ENCODE peak calls at places on chromosomes 12 and 14, in nine cellular contexts. C is IMR-90; W is ovary; S is tibial nerve; O is transverse colon; N is effector memory CD4-positive, alpha-beta T cell; Y is breast epithelium; K is brain microvascular endothelial cell; U is right lobe of liver. J is an unnamed sample. For H3K36me3, the result is how much of the 10 kb centered on the place peaks cover.

GRCh38 chr12:70197362-70197744 is 45.9 kb upstream of the CNOT2 start:
- DNase-seq in C (no peak), W (no peak), S (no peak), O (no peak), N (no peak), Y (no peak), K (no peak), U (no peak), J (no peak)

GRCh38 chr12:49328816-49329215 is 5.8 kb downstream of the TROAP start:
- DNase-seq in C (no peak), W (no peak), S (no peak), O (no peak), N (no peak), Y (no peak), K (no peak), U (no peak), J (no peak)

GRCh38 chr12:129826273-129826672 is 77.6 kb downstream of the TMEM132D start:
- DNase-seq in C (no peak), W (no peak), S (no peak), O (no peak), N (no peak), Y (no peak), K (no peak), U (no peak), J (no peak)

GRCh38 chr12:79187032-79187431 is 322.5 kb downstream of the SYT1 start:
- DNase-seq in C (no peak), W (no peak), S (no peak), O (no peak), N (no peak), Y (no peak), K (no peak), U (no peak), J (no peak)

GRCh38 chr12:111168009-111168786 is 200.7 kb downstream of the PHETA1 start:
- DNase-seq in C (no peak), W (no peak), S (no peak), O (no peak), N (no peak), Y (no peak), K (no peak), U (no peak), J (no peak)

GRCh38 chr14:40599726-40600125 is 1007.0 kb upstream of the LRFN5 start:
- DNase-seq in C (no peak), W (no peak), S (no peak), O (no peak), N (no peak), Y (no peak), K (no peak), U (no peak), J (no peak)

GRCh38 chr12:64160718-64161060 is 61.4 kb downstream of the KICS2 start:
- DNase-seq in C (peak), W (no peak), S (no peak), O (no peak), N (no peak), Y (no peak), K (peak), U (no peak), J (no peak)

GRCh38 chr12:109777544-109777943 is 55.7 kb downstream of the TRPV4 start:
- DNase-seq in C (peak), W (no peak), S (no peak), O (peak), N (no peak), Y (no peak), K (peak), U (no peak), J (no peak)

GRCh38 chr12:46395308-46395707 is 22.7 kb upstream of the SLC38A2 start:
- DNase-seq in C (no peak), W (no peak), S (no peak), O (no peak), N (no peak), Y (no peak), K (no peak), U (no peak), J (no peak)

GRCh38 chr12:110279976-110280783 is 867 bp upstream of the ATP2A2 start:
- DNase-seq in C (peak), W (peak), S (peak), O (peak), N (peak), Y (peak), K (peak), U (no peak), J (peak)

GRCh38 chr14:32601908-32602307 is 272.8 kb downstream of the AKAP6 start:
- DNase-seq in C (no peak), W (no peak), S (no peak), O (no peak), N (no peak), Y (no peak), K (no peak), U (no peak), J (no peak)

GRCh38 chr14:27672047-27672446 is 1074.2 kb upstream of the NOVA1 start:
- DNase-seq in C (no peak), W (no peak), S (no peak), O (no peak), N (no peak), Y (no peak), K (no peak), U (no peak), J (no peak)

GRCh38 chr12:2641209-2641608 is 153.6 kb upstream of the FKBP4 start:
- DNase-seq in C (peak), W (no peak), S (peak), O (peak), N (no peak), Y (no peak), K (peak), U (peak), J (no peak)

GRCh38 chr12:104182144-104182543 is 33.4 kb upstream of the TXNRD1 start:
- DNase-seq in C (peak), W (peak), S (peak), O (peak), N (no peak), Y (peak), K (peak), U (peak), J (peak)

GRCh38 chr14:75702107-75702506 is 41.1 kb downstream of the TTLL5 start:
- DNase-seq in C (no peak), W (no peak), S (no peak), O (no peak), N (no peak), Y (no peak), K (no peak), U (no peak), J (no peak)

GRCh38 chr12:53949631-53950440 is 4.9 kb upstream of the HOXC12 start:
- DNase-seq in C (no peak), W (no peak), S (no peak), O (no peak), N (no peak), Y (no peak), K (no peak), U (no peak), J (no peak)

GRCh38 chr12:48001426-48002178 is 2.7 kb downstream of the COL2A1 start:
- DNase-seq in C (no peak), W (no peak), S (no peak), O (peak), N (no peak), Y (no peak), K (peak), U (peak), J (no peak)

GRCh38 chr12:124277394-124278222 is 17.3 kb upstream of the RFLNA start:
- DNase-seq in C (no peak), W (no peak), S (no peak), O (peak), N (no peak), Y (no peak), K (no peak), U (no peak), J (no peak)

GRCh38 chr12:64782181-64782580 is 23.0 kb upstream of the GNS start:
- DNase-seq in C (no peak), W (no peak), S (no peak), O (no peak), N (no peak), Y (no peak), K (no peak), U (no peak), J (no peak)

GRCh38 chr12:58888131-58888783 is 32.0 kb downstream of the LRIG3 start:
- DNase-seq in C (peak), W (no peak), S (no peak), O (no peak), N (no peak), Y (peak), K (peak), U (peak), J (no peak)

GRCh38 chr14:75232597-75232996 is 46.0 kb upstream of the FOS start:
- DNase-seq in C (no peak), W (no peak), S (no peak), O (no peak), N (peak), Y (no peak), K (no peak), U (no peak), J (no peak)

GRCh38 chr12:66196806-66197205 is 7.8 kb downstream of the IRAK3 start:
- DNase-seq in C (no peak), W (no peak), S (no peak), O (no peak), N (no peak), Y (no peak), K (no peak), U (no peak), J (no peak)

GRCh38 chr12:124861492-124861891 is 2.2 kb downstream of the SCARB1 start:
- DNase-seq in C (no peak), W (peak), S (peak), O (peak), N (no peak), Y (peak), K (peak), U (peak), J (peak)

GRCh38 chr14:20610002-20610765 is 19.0 kb upstream of the RNASE12 start:
- DNase-seq in C (peak), W (peak), S (peak), O (peak), N (peak), Y (peak), K (peak), U (peak), J (peak)

GRCh38 chr12:89844539-89844938 is 135.9 kb upstream of the ATP2B1 start:
- DNase-seq in C (no peak), W (no peak), S (no peak), O (no peak), N (no peak), Y (no peak), K (no peak), U (no peak), J (no peak)

GRCh38 chr14:73788871-73789590 is 62.6 kb upstream of the PTGR2 start:
- DNase-seq in C (no peak), W (no peak), S (no peak), O (no peak), N (no peak), Y (no peak), K (no peak), U (no peak), J (no peak)
- H3K27ac ChIP-seq in C (peak), W (peak), S (peak), O (peak), N (no peak), Y (peak), K (peak), U (peak), J (peak)

DNA sequence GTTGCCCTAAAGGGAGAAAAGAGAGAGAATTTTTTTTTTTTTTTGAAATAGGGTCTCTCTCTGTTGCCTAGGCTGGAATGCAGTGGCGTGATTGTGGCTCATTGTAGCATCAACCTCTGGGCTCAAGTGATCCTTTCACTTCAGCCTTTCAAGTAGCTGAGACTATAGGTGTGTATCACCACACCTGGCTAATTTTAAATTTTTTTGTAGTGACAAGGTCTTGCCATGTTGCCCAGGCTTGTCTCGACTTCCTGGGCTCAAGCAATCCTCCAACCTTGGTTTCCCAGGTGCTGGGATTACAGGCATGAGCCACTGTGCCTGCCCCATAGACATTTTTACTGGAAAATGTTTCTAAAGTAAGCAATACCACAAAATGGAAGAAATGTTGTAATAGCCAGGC is 36.8 kb downstream of the YARS2 start:
- DNase-seq in C (no peak), W (no peak), S (no peak), O (no peak), N (no peak), Y (no peak), K (no peak), U (no peak), J (no peak)
- H3K36me3 ChIP-seq in C (under half), W (under half), S (half or more), O (under half), N (under half), Y (under half), K (under half), U (under half), J (under half)

DNA sequence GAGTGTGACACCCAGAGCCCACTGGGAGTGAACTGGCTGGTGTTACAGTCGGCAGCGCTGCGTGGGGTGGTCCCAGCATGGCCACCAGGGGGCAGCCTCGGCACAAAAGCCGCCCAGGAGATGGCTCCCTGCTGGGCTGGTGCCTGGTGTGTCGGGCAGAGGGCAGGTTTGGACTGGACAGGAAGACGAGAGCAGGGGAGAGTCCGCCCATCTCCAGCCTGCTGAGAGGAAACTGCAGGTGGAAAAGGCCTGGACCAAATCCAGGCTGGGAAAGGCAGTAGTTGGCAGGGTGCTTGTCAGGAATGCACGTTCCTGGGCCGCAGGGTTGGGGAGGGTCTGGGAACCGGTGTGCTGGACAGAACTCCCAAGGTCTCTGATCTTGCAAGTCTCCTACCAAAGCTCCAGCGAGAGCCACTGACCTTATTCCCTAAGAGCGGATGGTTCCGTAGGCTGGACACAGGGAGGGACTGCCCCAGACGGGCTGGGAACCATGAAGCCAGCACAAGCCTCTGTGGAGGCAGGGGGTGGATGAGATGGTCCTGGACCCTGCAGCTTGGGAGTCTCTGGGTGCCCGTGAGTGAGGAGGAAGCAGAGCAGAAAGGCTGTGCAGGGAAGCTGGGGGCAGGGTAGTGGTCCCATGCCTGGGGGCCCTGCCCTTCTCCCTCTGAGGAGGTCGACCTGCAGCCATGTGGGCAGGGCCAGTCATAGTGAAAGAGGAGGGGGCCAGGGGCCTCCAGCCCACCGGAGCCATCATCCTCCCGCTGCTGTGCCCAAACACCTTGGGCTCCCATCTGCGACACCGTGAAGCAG is 1.8 kb downstream of the AHNAK2 start:
- DNase-seq in C (peak), W (peak), S (peak), O (peak), N (peak), Y (peak), K (peak), U (peak), J (peak)
- H3K27ac ChIP-seq in C (no peak), W (no peak), S (no peak), O (no peak), N (no peak), Y (no peak), K (no peak), U (no peak), J (no peak)

GRCh38 chr12:122293081-122293480 is 26.8 kb upstream of the VPS33A start:
- DNase-seq in C (no peak), W (no peak), S (no peak), O (no peak), N (no peak), Y (no peak), K (no peak), U (no peak), J (no peak)

GRCh38 chr12:122295877-122296276 is 29.6 kb upstream of the VPS33A start:
- DNase-seq in C (no peak), W (no peak), S (no peak), O (no peak), N (no peak), Y (no peak), K (no peak), U (no peak), J (no peak)

GRCh38 chr12:122291431-122291830 is 25.1 kb upstream of the VPS33A start:
- DNase-seq in C (no peak), W (no peak), S (no peak), O (no peak), N (no peak), Y (no peak), K (no peak), U (no peak), J (no peak)
- H3K36me3 ChIP-seq in C (under half), W (under half), S (half or more), O (under half), N (under half), Y (under half), K (under half), U (under half), J (under half)

GRCh38 chr12:121789800-121790748 is 3.4 kb downstream of the RHOF start:
- DNase-seq in C (peak), W (no peak), S (peak), O (peak), N (peak), Y (no peak), K (no peak), U (peak), J (peak)
- H3K27ac ChIP-seq in C (no peak), W (no peak), S (peak), O (peak), N (peak), Y (peak), K (no peak), U (peak), J (peak)

GRCh38 chr12:8922544-8922943 is 8.2 kb downstream of the PHC1 start:
- DNase-seq in C (no peak), W (no peak), S (no peak), O (no peak), N (no peak), Y (no peak), K (no peak), U (no peak), J (no peak)
- H3K36me3 ChIP-seq in C (under half), W (under half), S (half or more), O (under half), N (under half), Y (under half), K (under half), U (under half), J (under half)

GRCh38 chr12:131430158-131430772 is 280.6 kb upstream of the SFSWAP start:
- DNase-seq in C (no peak), W (no peak), S (no peak), O (no peak), N (no peak), Y (no peak), K (no peak), U (no peak), J (no peak)

GRCh38 chr12:131434208-131435125 is 276.4 kb upstream of the SFSWAP start:
- DNase-seq in C (no peak), W (no peak), S (no peak), O (no peak), N (no peak), Y (no peak), K (no peak), U (no peak), J (no peak)

GRCh38 chr12:131428086-131428685 is 282.7 kb upstream of the SFSWAP start:
- DNase-seq in C (no peak), W (no peak), S (no peak), O (no peak), N (no peak), Y (no peak), K (no peak), U (no peak), J (no peak)

GRCh38 chr12:131436922-131437705 is 273.8 kb upstream of the SFSWAP start:
- DNase-seq in C (no peak), W (no peak), S (no peak), O (no peak), N (no peak), Y (no peak), K (no peak), U (no peak), J (no peak)

GRCh38 chr12:131432532-131433260 is 278.2 kb upstream of the SFSWAP start:
- DNase-seq in C (no peak), W (no peak), S (no peak), O (no peak), N (no peak), Y (no peak), K (no peak), U (no peak), J (no peak)
- H3K27ac ChIP-seq in C (no peak), W (no peak), S (no peak), O (no peak), N (no peak), Y (no peak), K (no peak), U (no peak), J (no peak)

DNA sequence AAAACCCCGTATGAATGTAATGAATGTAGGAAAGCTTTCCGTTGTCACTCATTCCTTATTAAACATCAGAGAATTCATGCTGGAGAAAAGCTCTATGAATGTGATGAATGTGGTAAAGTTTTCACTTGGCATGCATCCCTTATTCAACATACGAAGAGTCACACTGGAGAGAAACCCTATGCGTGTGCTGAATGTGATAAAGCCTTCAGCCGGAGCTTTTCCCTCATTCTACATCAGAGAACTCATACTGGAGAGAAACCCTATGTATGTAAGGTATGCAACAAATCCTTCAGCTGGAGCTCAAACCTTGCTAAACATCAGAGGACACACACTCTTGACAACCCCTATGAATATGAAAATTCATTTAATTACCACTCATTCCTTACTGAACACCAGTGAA is 23.8 kb downstream of the ZNF891 start:
- DNase-seq in C (no peak), W (no peak), S (no peak), O (no peak), N (no peak), Y (no peak), K (no peak), U (no peak), J (no peak)
- H3K36me3 ChIP-seq in C (under half), W (under half), S (half or more), O (under half), N (half or more), Y (under half), K (under half), U (under half), J (under half)

GRCh38 chr14:70704960-70705359 is 63.2 kb downstream of the TTC9 start:
- DNase-seq in C (no peak), W (no peak), S (no peak), O (no peak), N (no peak), Y (no peak), K (no peak), U (no peak), J (no peak)
- H3K27ac ChIP-seq in C (no peak), W (no peak), S (no peak), O (no peak), N (no peak), Y (no peak), K (no peak), U (no peak), J (no peak)

GRCh38 chr12:3712209-3712992 is 40.5 kb downstream of the CRACR2A start:
- DNase-seq in C (no peak), W (no peak), S (no peak), O (no peak), N (no peak), Y (no peak), K (no peak), U (no peak), J (no peak)

GRCh38 chr12:3717283-3717974 is 35.5 kb downstream of the CRACR2A start:
- DNase-seq in C (no peak), W (no peak), S (no peak), O (peak), N (no peak), Y (no peak), K (no peak), U (no peak), J (no peak)

GRCh38 chr12:3718100-3718499 is 34.8 kb downstream of the CRACR2A start:
- DNase-seq in C (no peak), W (no peak), S (no peak), O (no peak), N (no peak), Y (no peak), K (no peak), U (peak), J (peak)

GRCh38 chr12:3713483-3713882 is 39.4 kb downstream of the CRACR2A start:
- DNase-seq in C (no peak), W (no peak), S (no peak), O (no peak), N (no peak), Y (no peak), K (no peak), U (no peak), J (no peak)

DNA sequence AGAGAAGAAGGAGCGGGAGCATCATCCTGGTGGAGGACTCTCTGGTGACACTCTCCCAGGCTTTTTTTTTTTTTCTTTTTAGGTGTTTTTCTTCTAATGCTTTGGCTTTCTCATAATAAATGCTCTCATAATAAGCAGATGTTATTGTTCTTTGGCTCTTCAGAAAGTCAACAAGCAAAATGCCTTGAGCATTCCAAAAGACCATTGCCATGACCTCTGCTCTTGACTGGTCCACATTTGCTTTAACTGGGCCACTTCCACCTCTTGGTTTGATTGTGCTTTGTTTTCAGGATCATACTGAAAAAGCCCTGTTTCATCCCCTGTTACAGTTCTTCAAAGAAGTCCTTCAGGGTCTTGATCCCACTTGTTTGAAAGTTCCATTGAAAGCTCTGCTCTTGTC is 36.9 kb downstream of the CRACR2A start:
- DNase-seq in C (no peak), W (no peak), S (no peak), O (no peak), N (no peak), Y (no peak), K (no peak), U (no peak), J (no peak)
- H3K36me3 ChIP-seq in C (under half), W (under half), S (under half), O (under half), N (under half), Y (under half), K (under half), U (under half), J (under half)